ENCODE peak calls at places on chromosome 21, in nine cellular contexts. C is AG04449, O is heart left ventricle, A is OCI-LY7, N is mammary epithelial cell, D is GM23338, L is right atrium auricular region, E is brain microvascular endothelial cell, Q is coronary artery. F is an unnamed sample.

GRCh38 chr21:14685568-14685967 is 139.5 kb upstream of the SAMSN1 start:
- DNase-seq in L (no peak), D (no peak), C (no peak), Q (no peak), N (no peak), A (peak; percentile 55), E (no peak), O (no peak), F (no peak)

GRCh38 chr21:37460196-37460595 is 93.6 kb downstream of the DYRK1A start:
- DNase-seq in E (no peak), Q (no peak), C (no peak), O (no peak), N (no peak), L (no peak), A (no peak), D (peak; percentile 84), F (no peak)

GRCh38 chr21:42523941-42524340 is 10.3 kb downstream of the SLC37A1 start:
- DNase-seq in L (no peak), A (no peak), C (no peak), D (no peak), E (no peak), O (no peak), Q (peak; percentile 54), N (no peak), F (no peak)

GRCh38 chr21:33641339-33642026 is at the start of gene CRYZL1:
- DNase-seq in E (peak; percentile 100), L (peak; percentile 100), C (peak; percentile 97), Q (peak; percentile 100), N (peak; percentile 100), O (peak; percentile 100), A (peak; percentile 100), D (peak; percentile 100), F (peak; percentile 99)

GRCh38 chr21:42556960-42557359 is 43.3 kb downstream of the SLC37A1 start:
- DNase-seq in D (no peak), Q (no peak), C (no peak), E (no peak), N (no peak), O (no peak), L (no peak), A (peak; percentile 71), F (no peak)

GRCh38 chr21:33943293-33943692 is 27.7 kb upstream of the ATP5PO start:
- DNase-seq in Q (no peak), O (no peak), N (peak; percentile 38), C (no peak), D (no peak), L (no peak), E (no peak), A (no peak), F (no peak)

GRCh38 chr21:37358392-37358791 is 8.2 kb upstream of the DYRK1A start:
- DNase-seq in N (peak; percentile 34), Q (no peak), O (no peak), C (no peak), D (no peak), L (no peak), A (no peak), E (no peak), F (peak; percentile 33)

GRCh38 chr21:38875694-38876492 is 70.2 kb downstream of the ETS2 start:
- DNase-seq in L (no peak), A (no peak), C (peak; percentile 44), O (no peak), E (no peak), N (peak; percentile 72), Q (no peak), D (no peak), F (peak; percentile 79)

GRCh38 chr21:35048183-35048601 is 910 bp downstream of the RUNX1 start:
- DNase-seq in O (peak; percentile 27), D (no peak), E (no peak), C (no peak), N (peak; percentile 35), A (peak; percentile 58), Q (no peak), L (no peak), F (no peak)

GRCh38 chr21:41182547-41182946 is 14.6 kb downstream of the BACE2 start:
- DNase-seq in L (no peak), Q (no peak), D (no peak), E (no peak), O (no peak), N (no peak), A (no peak), C (no peak), F (no peak)

GRCh38 chr21:23020969-23021368 is 2022.8 kb downstream of the NCAM2 start:
- DNase-seq in L (no peak), N (no peak), C (no peak), O (no peak), D (no peak), A (no peak), E (no peak), Q (no peak), F (no peak)

GRCh38 chr21:36989699-36990507 is 16.6 kb upstream of the RIPPLY3 start:
- DNase-seq in Q (peak; percentile 93), O (peak; percentile 96), D (peak; percentile 92), A (peak; percentile 84), N (peak; percentile 87), C (no peak), E (peak; percentile 71), L (peak; percentile 88), F (peak; percentile 85)

GRCh38 chr21:27477321-27477720 is 510.4 kb upstream of the ADAMTS5 start:
- DNase-seq in Q (no peak), N (no peak), D (no peak), E (no peak), O (no peak), A (no peak), L (no peak), C (no peak), F (peak; percentile 49)

GRCh38 chr21:27423906-27424595 is 457.2 kb upstream of the ADAMTS5 start:
- DNase-seq in Q (no peak), C (no peak), O (peak; percentile 30), A (no peak), E (peak; percentile 67), L (no peak), D (peak; percentile 65), N (peak; percentile 46), F (peak; percentile 39)

GRCh38 chr21:28069446-28069845 is 923.2 kb downstream of the LTN1 start:
- DNase-seq in L (no peak), Q (no peak), A (no peak), N (peak; percentile 38), C (peak; percentile 38), E (peak; percentile 60), D (peak; percentile 66), O (no peak), F (peak; percentile 82)

GRCh38 chr21:34899302-34899701 is 149.8 kb downstream of the RUNX1 start:
- DNase-seq in D (no peak), Q (no peak), C (no peak), O (no peak), A (no peak), N (no peak), E (no peak), L (no peak), F (no peak)

GRCh38 chr21:45507523-45507875 is 34.7 kb downstream of the SLC19A1 start:
- DNase-seq in D (no peak), N (no peak), C (no peak), L (no peak), E (no peak), Q (no peak), A (no peak), O (peak; percentile 15), F (no peak)
- TF ChIP-seq CTCF in D (no peak), N (no peak), C (no peak), L (no peak), E (no peak), Q (no peak), A (no peak), O (no peak), F (no peak)

GRCh38 chr21:17455028-17455353 is 57.9 kb upstream of the CXADR start:
- DNase-seq in D (peak; percentile 37), A (no peak), Q (no peak), C (no peak), N (no peak), O (no peak), L (no peak), E (no peak), F (no peak)
- H3K4me3 ChIP-seq in D (peak overlapping the region; percentile 59), A (no peak overlapping the region), Q (no peak overlapping the region), C (no peak overlapping the region), N (no peak overlapping the region), O (no peak overlapping the region), L (no peak overlapping the region), E (peak overlapping the region; percentile 29), F (no peak overlapping the region)

GRCh38 chr21:44931501-44932365 is 8.1 kb upstream of the SLX9 start:
- DNase-seq in L (no peak), A (no peak), D (no peak), C (no peak), O (no peak), N (no peak), Q (no peak), E (no peak), F (no peak)

GRCh38 chr21:44933199-44933937 is 6.5 kb upstream of the SLX9 start:
- DNase-seq in D (no peak), A (no peak), O (no peak), C (no peak), L (no peak), N (no peak), Q (no peak), E (no peak), F (no peak)

GRCh38 chr21:44933938-44934260 is 5.9 kb upstream of the SLX9 start:
- DNase-seq in Q (no peak), N (no peak), A (no peak), D (no peak), C (no peak), L (no peak), E (no peak), O (no peak), F (no peak)

GRCh38 chr21:44931137-44931500 is 8.7 kb upstream of the SLX9 start:
- DNase-seq in E (no peak), N (no peak), A (peak; percentile 93), O (no peak), D (peak; percentile 57), L (no peak), C (no peak), Q (no peak), F (peak; percentile 56)

DNA sequence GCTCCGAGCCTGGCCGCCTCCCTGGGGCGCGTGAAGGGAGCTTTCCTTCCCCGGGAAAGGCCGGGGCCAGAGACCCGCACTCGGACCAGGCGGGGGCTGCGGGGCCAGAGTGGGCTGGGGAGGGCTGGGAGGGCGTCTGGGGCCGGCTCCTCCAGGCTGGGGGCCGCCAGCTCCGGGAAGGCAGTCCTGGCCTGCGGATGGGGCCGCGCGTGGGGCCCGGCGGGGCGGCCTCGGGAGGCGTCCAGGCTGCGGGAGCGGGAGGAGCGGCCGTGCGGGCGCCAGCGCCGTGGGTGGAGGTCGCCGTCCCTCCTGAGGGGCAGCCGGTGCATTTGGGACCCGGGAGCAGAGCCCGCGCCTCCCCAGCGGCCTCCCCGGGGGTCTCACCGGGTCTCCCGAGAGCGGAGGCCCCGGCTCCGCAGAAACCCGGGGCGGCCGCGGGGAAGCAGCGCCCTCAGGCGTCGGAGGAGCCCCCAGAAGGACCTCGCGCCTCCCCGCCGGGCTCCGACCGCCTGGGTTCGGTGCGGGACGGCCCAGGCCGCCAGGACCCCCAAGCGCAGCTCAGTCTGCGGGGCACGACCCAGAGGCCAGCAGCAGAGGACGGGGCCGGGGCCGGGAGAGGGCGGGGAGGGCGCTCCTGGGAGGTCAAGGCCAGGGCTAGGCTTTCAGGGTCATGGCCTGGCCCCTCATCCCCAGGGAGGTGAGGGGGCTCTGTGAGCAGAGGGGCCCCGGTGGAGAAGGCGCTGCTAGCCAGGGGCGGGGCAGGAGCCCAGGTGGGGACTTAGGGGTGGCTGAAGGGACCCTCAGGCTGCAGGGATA is 7.3 kb upstream of the SLX9 start:
- DNase-seq in L (no peak), C (no peak), N (no peak), A (peak; percentile 42), Q (no peak), D (no peak), O (no peak), E (no peak), F (no peak)
- TF ChIP-seq CTCF in L (peak; percentile 79), C (peak; percentile 62), N (no peak), A (peak; percentile 57), Q (peak; percentile 46), D (peak; percentile 67), O (peak; percentile 54), E (peak; percentile 47), F (peak; percentile 28)

GRCh38 chr21:26167593-26167992 is 3.0 kb downstream of the APP start:
- DNase-seq in C (no peak), Q (no peak), A (no peak), L (no peak), N (no peak), E (no peak), D (peak; percentile 29), O (no peak), F (no peak)
- H3K4me3 ChIP-seq in C (no peak overlapping the region), Q (peak overlapping the region; percentile 99), A (no peak overlapping the region), L (no peak overlapping the region), N (peak overlapping the region; percentile 81), E (no peak overlapping the region), D (peak overlapping the region; percentile 88), O (peak overlapping the region; percentile 90), F (no peak overlapping the region)

F was measured in fibroblast of mammary gland.